ENCODE peak calls at places on chromosomes 6 and 20, in six cellular contexts. X, A, R, G, S and J are unnamed samples.
A peak's percentile ranks its signal among the peaks of the same experiment; 100 is the strongest.

GRCh38 chr6:138234363-138234762 is 16.1 kb upstream of the PBOV1 start:
- DNase-seq in X (no peak), A (no peak), R (no peak), S (no peak), G (no peak), J (no peak)

GRCh38 chr6:23269436-23269835 is 700.1 kb downstream of the HDGFL1 start:
- DNase-seq in S (no peak), X (no peak), G (no peak), A (peak; percentile 28), R (no peak), J (no peak)

GRCh38 chr6:89475634-89476033 is 42.7 kb downstream of the ANKRD6 start:
- DNase-seq in S (peak; percentile 13), G (no peak), R (peak; percentile 7), X (no peak), A (no peak), J (no peak)

GRCh38 chr20:47432251-47433210 is 69.2 kb upstream of the NCOA3 start:
- DNase-seq in X (no peak), S (no peak), G (no peak), R (peak; percentile 71), A (peak; percentile 19), J (no peak)

GRCh38 chr6:144993870-144994269 is 708.7 kb downstream of the UTRN start:
- DNase-seq in X (no peak), R (no peak), G (no peak), S (no peak), A (peak; percentile 79), J (no peak)

GRCh38 chr20:59813948-59814834 is 119.2 kb downstream of the SYCP2 start:
- DNase-seq in X (no peak), A (no peak), R (no peak), S (no peak), G (no peak), J (no peak)

GRCh38 chr6:111763381-111763780 is 109.9 kb downstream of the FYN start:
- DNase-seq in X (no peak), G (no peak), A (peak; percentile 80), S (no peak), R (no peak), J (no peak)

GRCh38 chr20:23212482-23212881 is 126.4 kb upstream of the CD93 start:
- DNase-seq in X (no peak), A (no peak), G (no peak), S (no peak), R (no peak), J (no peak)

GRCh38 chr6:12324096-12324495 is 33.9 kb downstream of the EDN1 start:
- DNase-seq in A (peak; percentile 52), G (no peak), X (no peak), R (peak; percentile 99), S (no peak), J (peak; percentile 99)

GRCh38 chr6:21441386-21441785 is 152.2 kb upstream of the SOX4 start:
- DNase-seq in A (peak; percentile 7), S (no peak), X (no peak), R (no peak), G (no peak), J (no peak)

GRCh38 chr20:41604002-41604401 is 14.2 kb downstream of the CHD6 start:
- DNase-seq in A (no peak), S (no peak), R (no peak), G (no peak), X (no peak), J (no peak)

GRCh38 chr6:141415896-141416295 is 716.8 kb upstream of the GJE1 start:
- DNase-seq in S (no peak), X (no peak), G (no peak), A (peak; percentile 36), R (no peak), J (no peak)

GRCh38 chr6:46893648-46894047 is 28.1 kb downstream of the ADGRF5 start:
- DNase-seq in S (no peak), A (no peak), X (no peak), R (no peak), G (no peak), J (no peak)

GRCh38 chr6:43395822-43396221 is 26.4 kb upstream of the ZNF318 start:
- DNase-seq in G (peak; percentile 36), R (no peak), A (no peak), X (no peak), S (no peak), J (no peak)

GRCh38 chr6:6785163-6785521 is 196.6 kb downstream of the LY86 start:
- DNase-seq in X (no peak), S (no peak), A (no peak), G (no peak), R (no peak), J (no peak)

GRCh38 chr6:79384845-79385244 is 150.4 kb upstream of the HMGN3 start:
- DNase-seq in A (no peak), G (no peak), S (no peak), R (no peak), X (no peak), J (no peak)

GRCh38 chr6:116010400-116011095 is 50.1 kb downstream of the FRK start:
- DNase-seq in A (peak; percentile 75), R (peak; percentile 75), S (no peak), G (peak; percentile 40), X (peak; percentile 48), J (no peak)

GRCh38 chr6:38973178-38974057 is 75.2 kb upstream of the GLP1R start:
- DNase-seq in R (peak; percentile 72), G (peak; percentile 64), S (peak; percentile 9), A (peak; percentile 79), X (peak; percentile 58), J (peak; percentile 33)

GRCh38 chr6:131065112-131065823 is 2.2 kb upstream of the EPB41L2 start:
- DNase-seq in A (no peak), R (peak; percentile 88), X (no peak), S (no peak), G (no peak), J (no peak)

GRCh38 chr20:64064145-64064698 is 1.2 kb downstream of the TCEA2 start:
- DNase-seq in S (no peak), R (no peak), X (no peak), A (peak; percentile 32), G (no peak), J (peak; percentile 74)

GRCh38 chr20:4932061-4932460 is 69.2 kb downstream of the SLC23A2 start:
- DNase-seq in R (no peak), G (no peak), X (no peak), S (no peak), A (peak; percentile 55), J (no peak)

GRCh38 chr6:113671440-113671839 is 185.7 kb upstream of the MARCKS start:
- DNase-seq in G (no peak), A (peak; percentile 56), X (no peak), R (no peak), S (no peak), J (no peak)

GRCh38 chr6:1486387-1486786 is 97.0 kb downstream of the FOXF2 start:
- DNase-seq in R (no peak), X (no peak), A (no peak), G (no peak), S (no peak), J (no peak)

GRCh38 chr20:7673841-7674240 is 266.4 kb downstream of the HAO1 start:
- DNase-seq in X (no peak), G (no peak), S (no peak), A (no peak), R (no peak), J (no peak)

GRCh38 chr6:143971453-143971852 is 36.6 kb downstream of the PLAGL1 start:
- DNase-seq in G (no peak), X (no peak), A (peak; percentile 13), R (no peak), S (no peak), J (no peak)

GRCh38 chr6:43113431-43114260 is 37.5 kb downstream of the PTK7 start:
- DNase-seq in R (no peak), A (no peak), G (peak; percentile 80), X (no peak), S (no peak), J (no peak)

GRCh38 chr6:160146454-160147145 is 25.0 kb downstream of the SLC22A1 start:
- DNase-seq in A (no peak), X (no peak), G (no peak), R (no peak), S (no peak), J (no peak)

GRCh38 chr20:20370087-20370575 is 2.2 kb downstream of the INSM1 start:
- DNase-seq in S (no peak), A (no peak), G (no peak), R (no peak), X (no peak), J (peak; percentile 27)

GRCh38 chr20:50311308-50312001 is 120.8 kb downstream of the CEBPB start:
- DNase-seq in X (no peak), A (peak; percentile 48), G (no peak), R (no peak), S (no peak), J (no peak)

GRCh38 chr20:50312002-50312681 is 121.5 kb downstream of the CEBPB start:
- DNase-seq in X (no peak), A (no peak), S (no peak), G (no peak), R (no peak), J (no peak)

GRCh38 chr20:50313827-50314226 is 123.2 kb downstream of the CEBPB start:
- DNase-seq in R (no peak), X (no peak), A (no peak), S (no peak), G (no peak), J (no peak)

GRCh38 chr20:50313223-50313820 is 122.7 kb downstream of the CEBPB start:
- DNase-seq in G (no peak), A (peak; percentile 61), R (no peak), S (no peak), X (peak; percentile 69), J (peak; percentile 88)

GRCh38 chr20:50312682-50313187 is 122.1 kb downstream of the CEBPB start:
- DNase-seq in A (peak; percentile 93), G (no peak), X (no peak), R (no peak), S (no peak), J (no peak)
- TF ChIP-seq SMC3 in A (no peak), G (no peak), X (no peak), R (no peak), S (no peak), J (no peak)

GRCh38 chr6:16128759-16129622 is at the start of gene MYLIP:
- DNase-seq in A (peak; percentile 80), S (peak; percentile 74), X (peak; percentile 100), R (peak; percentile 93), G (peak; percentile 99), J (peak; percentile 77)
- TF ChIP-seq SMC3 in A (peak; percentile 33), S (peak; percentile 89), X (peak; percentile 98), R (no peak), G (peak; percentile 70), J (peak; percentile 76)

GRCh38 chr6:53436904-53437303 is 88.2 kb upstream of the ELOVL5 start:
- DNase-seq in A (peak; percentile 17), S (no peak), X (no peak), R (no peak), G (no peak), J (no peak)
- TF ChIP-seq SMC3 in A (no peak), S (no peak), X (no peak), R (no peak), G (no peak), J (no peak)

GRCh38 chr20:8842525-8842924 is 226.4 kb upstream of the PLCB4 start:
- DNase-seq in R (no peak), A (no peak), X (no peak), G (no peak), S (no peak), J (no peak)

DNA sequence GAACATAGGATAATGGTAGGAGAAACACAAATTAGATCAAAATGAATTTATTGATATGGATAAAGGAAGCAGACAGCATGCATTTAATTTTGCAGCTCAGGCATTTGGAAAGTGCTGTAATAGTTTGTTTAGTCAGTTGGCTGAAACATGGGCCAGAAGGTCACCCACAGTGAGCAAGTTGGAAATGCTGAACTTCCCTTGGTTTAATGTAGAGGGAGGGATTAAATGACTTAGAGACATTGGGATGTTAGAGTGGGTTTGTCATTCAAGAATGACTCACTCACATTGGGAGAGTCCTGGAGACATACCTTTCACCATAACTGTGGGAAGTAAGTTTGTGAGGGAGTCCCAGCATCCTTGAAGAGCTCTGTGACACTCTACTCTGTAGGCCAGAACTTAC is 231.5 kb upstream of the PLCB4 start:
- DNase-seq in S (no peak), X (no peak), A (peak; percentile 96), R (peak; percentile 34), G (no peak), J (peak; percentile 54)
- TF ChIP-seq SMC3 in S (no peak), X (no peak), A (no peak), R (no peak), G (no peak), J (no peak)